ENCODE peak calls at places on chromosomes 4 and X, in nine cellular contexts. One of them, this sample, is unnamed.

GRCh38 chrX:74421181-74422028 is at the start of gene SLC16A2:
- ATAC-seq in T-cell: peak; percentile 61
- ATAC-seq in sciatic nerve: peak; percentile 83
- ATAC-seq in activated naive CD8-positive, alpha-beta T cell treated with anti-CD3 and anti-CD28 coated beads, Interleukin-2, amount 50 U/mL, for 24 hours: peak; percentile 50
- ATAC-seq in Right ventricle myocardium inferior: peak; percentile 77
- ATAC-seq in natural killer cell: peak; percentile 52
- ATAC-seq in memory B cell: peak; percentile 46
- ATAC-seq in GM12878: peak; percentile 27
- ATAC-seq in mucosa of descending colon: peak; percentile 54
- ATAC-seq in this sample: peak; percentile 59

GRCh38 chrX:30831082-30831481 is 58.0 kb downstream of the TAB3 start:
- ATAC-seq in sciatic nerve: no peak
- ATAC-seq in activated naive CD8-positive, alpha-beta T cell treated with anti-CD3 and anti-CD28 coated beads, Interleukin-2, amount 50 U/mL, for 24 hours: peak; percentile 90
- ATAC-seq in Right ventricle myocardium inferior: no peak
- ATAC-seq in natural killer cell: no peak
- ATAC-seq in memory B cell: no peak
- ATAC-seq in mucosa of descending colon: no peak
- ATAC-seq in T-cell: peak; percentile 52
- ATAC-seq in GM12878: peak; percentile 92
- ATAC-seq in this sample: peak; percentile 92

GRCh38 chrX:31165241-31166035 is 93.6 kb upstream of the FTHL17 start:
- ATAC-seq in mucosa of descending colon: no peak
- ATAC-seq in memory B cell: no peak
- ATAC-seq in Right ventricle myocardium inferior: no peak
- ATAC-seq in GM12878: no peak
- ATAC-seq in activated naive CD8-positive, alpha-beta T cell treated with anti-CD3 and anti-CD28 coated beads, Interleukin-2, amount 50 U/mL, for 24 hours: no peak
- ATAC-seq in natural killer cell: no peak
- ATAC-seq in T-cell: no peak
- ATAC-seq in sciatic nerve: no peak
- ATAC-seq in this sample: no peak

GRCh38 chr4:1462009-1462767 is 55.9 kb upstream of the NKX1-1 start:
- ATAC-seq in activated naive CD8-positive, alpha-beta T cell treated with anti-CD3 and anti-CD28 coated beads, Interleukin-2, amount 50 U/mL, for 24 hours: no peak
- ATAC-seq in GM12878: no peak
- ATAC-seq in sciatic nerve: no peak
- ATAC-seq in memory B cell: no peak
- ATAC-seq in natural killer cell: no peak
- ATAC-seq in mucosa of descending colon: no peak
- ATAC-seq in Right ventricle myocardium inferior: no peak
- ATAC-seq in T-cell: no peak
- ATAC-seq in this sample: no peak

GRCh38 chr4:55079451-55080173 is 45.8 kb downstream of the KDR start:
- ATAC-seq in natural killer cell: no peak
- ATAC-seq in activated naive CD8-positive, alpha-beta T cell treated with anti-CD3 and anti-CD28 coated beads, Interleukin-2, amount 50 U/mL, for 24 hours: no peak
- ATAC-seq in Right ventricle myocardium inferior: peak; percentile 33
- ATAC-seq in T-cell: no peak
- ATAC-seq in mucosa of descending colon: no peak
- ATAC-seq in GM12878: no peak
- ATAC-seq in sciatic nerve: peak; percentile 33
- ATAC-seq in memory B cell: no peak
- ATAC-seq in this sample: no peak

GRCh38 chr4:177964061-177964460 is 521.8 kb upstream of the AGA start:
- ATAC-seq in GM12878: no peak
- ATAC-seq in natural killer cell: no peak
- ATAC-seq in T-cell: no peak
- ATAC-seq in memory B cell: no peak
- ATAC-seq in sciatic nerve: no peak
- ATAC-seq in activated naive CD8-positive, alpha-beta T cell treated with anti-CD3 and anti-CD28 coated beads, Interleukin-2, amount 50 U/mL, for 24 hours: no peak
- ATAC-seq in mucosa of descending colon: no peak
- ATAC-seq in Right ventricle myocardium inferior: no peak
- ATAC-seq in this sample: no peak

GRCh38 chrX:24100713-24101112 is 46.0 kb downstream of the EIF2S3 start:
- ATAC-seq in sciatic nerve: no peak
- ATAC-seq in natural killer cell: no peak
- ATAC-seq in mucosa of descending colon: no peak
- ATAC-seq in Right ventricle myocardium inferior: no peak
- ATAC-seq in T-cell: no peak
- ATAC-seq in GM12878: no peak
- ATAC-seq in memory B cell: no peak
- ATAC-seq in activated naive CD8-positive, alpha-beta T cell treated with anti-CD3 and anti-CD28 coated beads, Interleukin-2, amount 50 U/mL, for 24 hours: no peak
- ATAC-seq in this sample: peak; percentile 45

GRCh38 chr4:90572996-90573395 is 445.8 kb downstream of the CCSER1 start:
- ATAC-seq in natural killer cell: no peak
- ATAC-seq in T-cell: no peak
- ATAC-seq in sciatic nerve: no peak
- ATAC-seq in Right ventricle myocardium inferior: no peak
- ATAC-seq in mucosa of descending colon: no peak
- ATAC-seq in memory B cell: no peak
- ATAC-seq in activated naive CD8-positive, alpha-beta T cell treated with anti-CD3 and anti-CD28 coated beads, Interleukin-2, amount 50 U/mL, for 24 hours: no peak
- ATAC-seq in GM12878: no peak
- ATAC-seq in this sample: no peak

GRCh38 chr4:84596826-84597225 is 13.9 kb downstream of the CDS1 start:
- ATAC-seq in mucosa of descending colon: peak; percentile 78
- ATAC-seq in Right ventricle myocardium inferior: no peak
- ATAC-seq in memory B cell: no peak
- ATAC-seq in sciatic nerve: no peak
- ATAC-seq in natural killer cell: no peak
- ATAC-seq in GM12878: peak; percentile 21
- ATAC-seq in activated naive CD8-positive, alpha-beta T cell treated with anti-CD3 and anti-CD28 coated beads, Interleukin-2, amount 50 U/mL, for 24 hours: peak; percentile 40
- ATAC-seq in T-cell: no peak
- ATAC-seq in this sample: peak; percentile 47

GRCh38 chr4:182679531-182679930 is 237.7 kb downstream of the DCTD start:
- ATAC-seq in natural killer cell: no peak
- ATAC-seq in sciatic nerve: no peak
- ATAC-seq in activated naive CD8-positive, alpha-beta T cell treated with anti-CD3 and anti-CD28 coated beads, Interleukin-2, amount 50 U/mL, for 24 hours: no peak
- ATAC-seq in Right ventricle myocardium inferior: no peak
- ATAC-seq in memory B cell: no peak
- ATAC-seq in T-cell: no peak
- ATAC-seq in GM12878: no peak
- ATAC-seq in mucosa of descending colon: no peak
- ATAC-seq in this sample: no peak

GRCh38 chr4:129641179-129641578 is 545.2 kb downstream of the C4orf33 start:
- ATAC-seq in Right ventricle myocardium inferior: no peak
- ATAC-seq in natural killer cell: peak; percentile 45
- ATAC-seq in activated naive CD8-positive, alpha-beta T cell treated with anti-CD3 and anti-CD28 coated beads, Interleukin-2, amount 50 U/mL, for 24 hours: no peak
- ATAC-seq in memory B cell: no peak
- ATAC-seq in T-cell: no peak
- ATAC-seq in GM12878: peak; percentile 82
- ATAC-seq in mucosa of descending colon: peak; percentile 63
- ATAC-seq in sciatic nerve: no peak
- ATAC-seq in this sample: no peak

This sample was measured in activated T-helper 17 cell treated with anti-CD3 and anti-CD28 coated beads, Interleukin-2, amount 50 U/mL, for 72 hours.